ENCODE peak calls at places on chromosomes 13 and 19, in six cellular contexts. U, Y, M, P, I and K are unnamed samples. For H3K36me3, the result is how much of the 10 kb centered on the place peaks cover.

GRCh38 chr19:5903502-5904301 is at the start of gene NDUFA11:
- DNase-seq in M (no peak), P (peak), U (peak), Y (no peak), I (peak), K (peak)

GRCh38 chr13:48493076-48493765 is 39.7 kb downstream of the RCBTB2 start:
- DNase-seq in Y (no peak), P (no peak), M (no peak), U (no peak), I (no peak), K (no peak)

GRCh38 chr19:14004619-14005380 is 1.3 kb downstream of the RFX1 start:
- DNase-seq in Y (no peak), M (no peak), P (no peak), U (no peak), I (no peak), K (no peak)

GRCh38 chr13:87677334-87678234 is 6.4 kb downstream of the SLITRK5 start:
- DNase-seq in M (no peak), I (peak), U (no peak), P (no peak), Y (no peak), K (no peak)

GRCh38 chr19:48997972-48998371 is 4.3 kb downstream of the RUVBL2 start:
- DNase-seq in P (no peak), I (peak), Y (no peak), M (no peak), U (peak), K (peak)

GRCh38 chr19:49556412-49557398 is 23.7 kb downstream of the NOSIP start:
- DNase-seq in Y (no peak), I (peak), M (no peak), U (no peak), P (no peak), K (no peak)

GRCh38 chr13:113645329-113645728 is 12.7 kb downstream of the ATP4B start:
- DNase-seq in I (no peak), M (no peak), Y (no peak), P (no peak), U (no peak), K (no peak)

GRCh38 chr13:23500858-23501257 is 67.4 kb upstream of the SACS start:
- DNase-seq in U (peak), P (no peak), M (no peak), I (no peak), Y (no peak), K (peak)

GRCh38 chr13:21583496-21583895 is 20.5 kb downstream of the MICU2 start:
- DNase-seq in M (no peak), P (no peak), Y (no peak), I (no peak), U (peak), K (peak)

GRCh38 chr13:113390874-113391497 is 27.1 kb upstream of the GRTP1 start:
- DNase-seq in P (no peak), I (no peak), M (no peak), U (no peak), Y (no peak), K (no peak)

GRCh38 chr19:48683349-48683748 is 10.5 kb upstream of the NTN5 start:
- DNase-seq in I (peak), P (no peak), M (no peak), Y (no peak), U (peak), K (peak)

GRCh38 chr19:13909430-13909829 is 3.4 kb downstream of the CC2D1A start:
- DNase-seq in U (no peak), P (no peak), M (no peak), I (no peak), Y (no peak), K (no peak)

GRCh38 chr19:52453324-52454094 is at the start of gene ZNF578:
- DNase-seq in I (peak), U (peak), P (peak), Y (no peak), M (no peak), K (peak)

GRCh38 chr19:1245884-1246816 is 2.2 kb upstream of the MIDN start:
- DNase-seq in M (no peak), Y (no peak), I (no peak), P (no peak), U (no peak), K (no peak)

GRCh38 chr13:20340759-20341161 is 108.6 kb upstream of the GJB6 start:
- DNase-seq in P (no peak), Y (no peak), U (no peak), I (no peak), M (no peak), K (no peak)

GRCh38 chr19:18058208-18059009 is 28.3 kb downstream of the IL12RB1 start:
- DNase-seq in Y (peak), M (no peak), P (peak), I (peak), U (peak), K (peak)

GRCh38 chr13:70171151-70171550 is 62.9 kb upstream of the KLHL1 start:
- DNase-seq in M (no peak), U (no peak), I (no peak), Y (no peak), P (no peak), K (no peak)

GRCh38 chr19:6531163-6531955 is 533 bp downstream of the TNFSF9 start:
- DNase-seq in U (no peak), I (no peak), P (no peak), M (no peak), Y (no peak), K (no peak)

GRCh38 chr19:13781547-13781946 is 7.3 kb downstream of the C19orf53 start:
- DNase-seq in I (no peak), P (peak), U (peak), M (no peak), Y (no peak), K (peak)

GRCh38 chr19:48717059-48717395 is 2.5 kb downstream of the MAMSTR start:
- DNase-seq in P (no peak), U (peak), M (no peak), I (no peak), Y (no peak), K (no peak)

GRCh38 chr13:110758195-110758594 is 44.7 kb downstream of the ING1 start:
- DNase-seq in M (no peak), I (no peak), U (peak), P (no peak), Y (no peak), K (peak)

GRCh38 chr13:112962396-112962795 is 6.6 kb upstream of the MCF2L start:
- DNase-seq in I (no peak), P (no peak), U (no peak), M (no peak), Y (no peak), K (no peak)

GRCh38 chr19:32692727-32693061 is 1.1 kb downstream of the NUDT19 start:
- DNase-seq in Y (no peak), I (no peak), U (no peak), P (no peak), M (no peak), K (no peak)

GRCh38 chr19:16473875-16474397 is 2.2 kb upstream of the EPS15L1 start:
- DNase-seq in M (no peak), Y (no peak), U (no peak), P (no peak), I (no peak), K (no peak)

GRCh38 chr13:28631792-28632191 is 27.1 kb upstream of the POMP start:
- DNase-seq in I (no peak), U (peak), M (no peak), Y (no peak), P (no peak), K (no peak)

GRCh38 chr13:22062478-22063205 is 391.8 kb downstream of the FGF9 start:
- DNase-seq in Y (no peak), M (no peak), P (no peak), U (peak), I (no peak), K (no peak)

GRCh38 chr13:66036024-66036614 is 1194.0 kb downstream of the PCDH9 start:
- DNase-seq in Y (no peak), U (peak), I (no peak), P (no peak), M (no peak), K (no peak)

GRCh38 chr19:2609389-2610116 is 92.9 kb downstream of the GNG7 start:
- DNase-seq in M (no peak), U (no peak), Y (no peak), P (no peak), I (no peak), K (no peak)

GRCh38 chr13:47459512-47459911 is 541.6 kb downstream of the SUCLA2 start:
- DNase-seq in U (peak), Y (no peak), M (no peak), I (no peak), P (no peak), K (no peak)

GRCh38 chr19:1017115-1017905 is 3.6 kb downstream of the TMEM259 start:
- DNase-seq in Y (no peak), I (no peak), P (no peak), U (no peak), M (no peak), K (no peak)

GRCh38 chr13:100349594-100349993 is 239.0 kb downstream of the GGACT start:
- DNase-seq in Y (no peak), U (no peak), I (no peak), P (no peak), M (no peak), K (no peak)

GRCh38 chr13:37442996-37443395 is 155.6 kb downstream of the POSTN start:
- DNase-seq in U (no peak), P (no peak), I (no peak), Y (no peak), M (no peak), K (no peak)

GRCh38 chr13:33280923-33281322 is 4.6 kb downstream of the STARD13 start:
- DNase-seq in M (no peak), U (peak), Y (no peak), P (no peak), I (no peak), K (no peak)

GRCh38 chr13:23953860-23954512 is 56.7 kb upstream of the C1QTNF9B start:
- DNase-seq in Y (no peak), P (no peak), I (no peak), U (no peak), M (no peak), K (no peak)

GRCh38 chr19:51179297-51179696 is 37.2 kb downstream of the SIGLEC7 start:
- DNase-seq in I (no peak), Y (no peak), U (no peak), P (no peak), M (no peak), K (no peak)

GRCh38 chr13:82661126-82661525 is 1221.1 kb downstream of the SLITRK1 start:
- DNase-seq in I (no peak), Y (no peak), U (no peak), M (no peak), P (no peak), K (no peak)

GRCh38 chr19:46728693-46729339 is 11.9 kb upstream of the PRKD2 start:
- DNase-seq in P (no peak), Y (peak), U (peak), M (no peak), I (peak), K (peak)

GRCh38 chr13:99353836-99354235 is 46.6 kb upstream of the GPR183 start:
- DNase-seq in I (no peak), P (no peak), M (no peak), Y (no peak), U (peak), K (peak)

GRCh38 chr19:55015126-55015525 is 22.9 kb downstream of the GP6 start:
- DNase-seq in U (no peak), M (no peak), P (no peak), I (no peak), Y (no peak), K (no peak)
- H3K27ac ChIP-seq in U (no peak), M (no peak), P (no peak), I (no peak), Y (no peak), K (no peak)

DNA sequence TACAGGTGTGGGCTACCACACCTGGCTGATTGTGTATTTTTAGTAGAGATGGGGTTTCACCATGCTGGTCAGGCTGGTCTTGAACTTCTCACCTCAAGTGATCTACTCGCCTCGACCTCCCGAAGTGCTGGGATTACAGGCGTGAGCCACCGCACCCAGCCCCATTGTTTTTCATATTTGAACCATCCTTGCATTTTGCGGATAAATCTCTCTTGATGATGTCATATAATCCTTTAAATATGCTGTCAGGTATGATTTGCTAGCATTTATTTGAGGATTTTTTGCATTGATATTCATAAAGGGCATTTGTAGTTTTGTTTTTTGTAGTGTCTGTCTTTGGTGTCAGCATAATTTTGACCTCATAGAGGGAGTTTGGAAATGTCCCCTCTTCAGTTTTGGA is 5.7 kb downstream of the ZNF101 start:
- DNase-seq in P (no peak), I (no peak), M (no peak), U (no peak), Y (no peak), K (no peak)
- H3K36me3 ChIP-seq in P (under half), I (half or more), M (under half), U (under half), Y (under half), K (under half)

GRCh38 chr19:4559569-4559968 is at the start of gene SEMA6B:
- DNase-seq in U (no peak), Y (no peak), M (no peak), P (no peak), I (no peak), K (peak)
- H3K4me3 ChIP-seq in U (no peak), Y (no peak), M (no peak), P (peak), I (no peak), K (no peak)

DNA sequence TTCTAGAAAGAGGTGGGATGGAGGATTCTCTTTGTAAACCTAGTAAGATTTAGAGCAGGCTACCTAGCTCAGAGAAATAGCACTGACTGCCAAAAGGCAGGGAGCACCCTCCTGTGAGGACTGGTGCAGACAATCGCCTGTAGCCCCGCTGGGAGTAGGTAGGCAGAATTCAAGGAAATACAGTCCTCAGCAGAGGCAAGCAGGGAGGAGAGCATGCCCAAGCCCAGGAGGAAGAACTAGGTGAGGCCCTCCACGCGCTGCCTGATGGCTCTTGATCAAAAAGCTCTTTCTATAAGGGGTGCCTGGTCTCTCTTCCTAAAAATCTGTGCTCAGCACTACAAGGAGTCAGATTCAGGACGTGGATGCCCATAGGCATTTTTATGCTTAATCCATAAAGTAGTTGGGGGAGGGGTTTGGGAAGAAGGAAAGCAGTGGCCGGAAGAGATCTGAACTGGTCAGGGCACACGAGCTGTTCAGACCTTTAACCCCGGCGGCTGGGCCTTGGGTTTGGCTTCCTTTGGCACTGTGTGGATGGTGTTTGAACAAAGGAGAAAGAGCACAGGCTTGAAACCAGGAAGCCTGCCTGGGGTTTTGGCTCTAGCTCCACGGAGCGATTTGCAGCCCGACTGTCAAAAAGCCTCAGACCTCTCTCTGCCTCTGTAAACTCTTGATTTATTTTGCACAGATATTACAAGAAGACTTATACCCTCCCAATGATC is 320.6 kb downstream of the FOXO1 start:
- DNase-seq in P (no peak), M (no peak), U (no peak), I (peak), Y (no peak), K (no peak)
- H3K27ac ChIP-seq in P (no peak), M (no peak), U (no peak), I (no peak), Y (no peak), K (no peak)

GRCh38 chr13:51780099-51780498 is 23.9 kb downstream of the DHRS12 start:
- DNase-seq in Y (no peak), M (no peak), P (no peak), I (no peak), U (no peak), K (no peak)

GRCh38 chr13:51776179-51776578 is 27.8 kb downstream of the DHRS12 start:
- DNase-seq in Y (no peak), M (no peak), U (no peak), I (no peak), P (no peak), K (no peak)

GRCh38 chr13:51778407-51778806 is 25.6 kb downstream of the DHRS12 start:
- DNase-seq in Y (no peak), I (no peak), M (no peak), P (no peak), U (no peak), K (no peak)

GRCh38 chr13:51781246-51782022 is 22.5 kb downstream of the DHRS12 start:
- DNase-seq in U (peak), M (no peak), Y (no peak), P (no peak), I (no peak), K (no peak)

GRCh38 chr13:51777921-51778320 is 26.0 kb downstream of the DHRS12 start:
- DNase-seq in P (no peak), M (no peak), U (no peak), I (no peak), Y (no peak), K (no peak)
- H3K36me3 ChIP-seq in P (under half), M (under half), U (under half), I (under half), Y (under half), K (under half)

GRCh38 chr19:3785938-3786824 is at the start of gene MATK:
- DNase-seq in P (no peak), U (no peak), M (no peak), Y (no peak), I (no peak), K (no peak)
- H3K4me3 ChIP-seq in P (peak), U (no peak), M (no peak), Y (no peak), I (peak), K (no peak)

DNA sequence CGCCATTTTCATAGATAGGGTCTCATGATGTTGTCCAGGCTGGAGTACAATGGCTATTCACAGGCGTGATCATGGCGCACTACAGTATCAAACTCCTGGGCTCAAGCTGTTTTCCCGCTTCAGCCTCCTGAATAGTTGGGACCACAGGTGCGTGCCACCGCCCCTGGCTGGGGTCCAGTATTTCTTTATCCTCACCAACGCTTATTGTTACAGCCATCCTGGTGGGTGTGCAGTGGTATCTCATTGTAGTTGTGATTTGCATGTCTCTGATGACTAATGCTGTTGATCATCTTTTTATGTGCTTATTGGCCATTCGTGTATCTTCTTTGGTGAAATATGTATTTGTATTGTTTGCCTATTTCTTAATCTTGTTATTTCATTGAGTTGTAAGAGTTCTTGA is 49.0 kb downstream of the SIPA1L3 start:
- DNase-seq in P (no peak), Y (no peak), I (no peak), M (no peak), U (no peak), K (no peak)
- H3K27ac ChIP-seq in P (no peak), Y (no peak), I (no peak), M (no peak), U (no peak), K (no peak)

DNA sequence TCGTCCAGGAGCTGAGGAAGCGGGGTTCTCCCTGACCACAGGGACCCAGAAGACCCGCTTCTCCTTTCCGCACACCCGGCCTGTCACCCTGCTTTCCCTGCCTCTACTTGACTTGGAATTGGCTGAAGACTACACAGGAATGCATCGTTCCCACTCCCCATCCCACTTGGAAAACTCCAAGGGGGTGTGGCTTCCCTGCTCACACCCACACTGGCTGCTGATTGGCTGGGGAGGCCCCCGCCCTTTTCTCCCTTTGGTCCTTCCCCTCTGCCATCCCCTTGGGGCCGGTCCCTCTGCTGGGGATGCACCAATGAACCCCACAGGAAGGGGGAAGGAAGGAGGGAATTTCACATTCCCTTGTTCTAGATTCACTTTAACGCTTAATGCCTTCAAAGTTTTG is 18.9 kb downstream of the VASP start:
- DNase-seq in Y (peak), U (peak), M (no peak), I (no peak), P (no peak), K (peak)
- H3K36me3 ChIP-seq in Y (under half), U (under half), M (under half), I (under half), P (half or more), K (half or more)

GRCh38 chr13:52195052-52195837 is 35.8 kb upstream of the NEK3 start:
- DNase-seq in M (no peak), U (peak), P (peak), I (peak), Y (no peak), K (peak)
- H3K4me3 ChIP-seq in M (peak), U (peak), P (peak), I (peak), Y (peak), K (peak)